ENCODE peak calls at places on chromosomes 4 and X, in seven cellular contexts. One of them, this sample, is unnamed.

GRCh38 chr4:92368648-92369047 is 64.9 kb downstream of the GRID2 start:
- DNase-seq in lung: no peak
- DNase-seq in cardiac muscle cell: no peak
- DNase-seq in right atrium auricular region: no peak
- DNase-seq in AG04450: no peak
- DNase-seq in fibroblast of lung: no peak
- DNase-seq in SK-N-SH: no peak
- DNase-seq in this sample: no peak

GRCh38 chrX:19440713-19441112 is 74.6 kb downstream of the MAP3K15 start:
- DNase-seq in SK-N-SH: no peak
- DNase-seq in fibroblast of lung: peak; percentile 50
- DNase-seq in AG04450: no peak
- DNase-seq in right atrium auricular region: no peak
- DNase-seq in lung: no peak
- DNase-seq in cardiac muscle cell: no peak
- DNase-seq in this sample: no peak

GRCh38 chr4:72846280-72847111 is 223.0 kb downstream of the COX18 start:
- DNase-seq in AG04450: no peak
- DNase-seq in SK-N-SH: no peak
- DNase-seq in right atrium auricular region: no peak
- DNase-seq in lung: no peak
- DNase-seq in fibroblast of lung: no peak
- DNase-seq in cardiac muscle cell: peak; percentile 10
- DNase-seq in this sample: peak; percentile 18

GRCh38 chr4:38322709-38323108 is 341.3 kb upstream of the KLF3 start:
- DNase-seq in right atrium auricular region: no peak
- DNase-seq in lung: no peak
- DNase-seq in cardiac muscle cell: no peak
- DNase-seq in AG04450: peak; percentile 26
- DNase-seq in fibroblast of lung: peak; percentile 94
- DNase-seq in SK-N-SH: no peak
- DNase-seq in this sample: no peak

GRCh38 chr4:3291969-3292570 is 751 bp upstream of the RGS12 start:
- DNase-seq in right atrium auricular region: no peak
- DNase-seq in fibroblast of lung: peak; percentile 20
- DNase-seq in lung: peak; percentile 57
- DNase-seq in AG04450: no peak
- DNase-seq in cardiac muscle cell: peak; percentile 65
- DNase-seq in SK-N-SH: peak; percentile 84
- DNase-seq in this sample: peak; percentile 60

GRCh38 chrX:27964432-27964831 is 16.8 kb downstream of the DCAF8L1 start:
- DNase-seq in right atrium auricular region: no peak
- DNase-seq in cardiac muscle cell: no peak
- DNase-seq in lung: no peak
- DNase-seq in SK-N-SH: no peak
- DNase-seq in AG04450: no peak
- DNase-seq in fibroblast of lung: peak; percentile 0
- DNase-seq in this sample: no peak

GRCh38 chrX:3501833-3502535 is 155.5 kb upstream of the MXRA5 start:
- DNase-seq in lung: no peak
- DNase-seq in cardiac muscle cell: no peak
- DNase-seq in right atrium auricular region: no peak
- DNase-seq in AG04450: no peak
- DNase-seq in fibroblast of lung: no peak
- DNase-seq in SK-N-SH: no peak
- DNase-seq in this sample: no peak

GRCh38 chr4:139300431-139301142 is 718 bp upstream of the NAA15 start:
- DNase-seq in right atrium auricular region: no peak
- DNase-seq in AG04450: no peak
- DNase-seq in lung: no peak
- DNase-seq in fibroblast of lung: peak; percentile 65
- DNase-seq in cardiac muscle cell: peak; percentile 35
- DNase-seq in SK-N-SH: peak; percentile 38
- DNase-seq in this sample: no peak

GRCh38 chrX:50877310-50877709 is 33.2 kb upstream of the BMP15 start:
- DNase-seq in cardiac muscle cell: no peak
- DNase-seq in SK-N-SH: no peak
- DNase-seq in lung: no peak
- DNase-seq in right atrium auricular region: no peak
- DNase-seq in AG04450: no peak
- DNase-seq in fibroblast of lung: no peak
- DNase-seq in this sample: no peak

GRCh38 chrX:50871922-50872453 is 38.5 kb upstream of the BMP15 start:
- DNase-seq in AG04450: no peak
- DNase-seq in fibroblast of lung: no peak
- DNase-seq in SK-N-SH: no peak
- DNase-seq in cardiac muscle cell: no peak
- DNase-seq in right atrium auricular region: no peak
- DNase-seq in lung: no peak
- DNase-seq in this sample: no peak

GRCh38 chrX:50876551-50876950 is 34.0 kb upstream of the BMP15 start:
- DNase-seq in cardiac muscle cell: no peak
- DNase-seq in fibroblast of lung: no peak
- DNase-seq in AG04450: no peak
- DNase-seq in SK-N-SH: no peak
- DNase-seq in right atrium auricular region: no peak
- DNase-seq in lung: no peak
- DNase-seq in this sample: no peak

DNA sequence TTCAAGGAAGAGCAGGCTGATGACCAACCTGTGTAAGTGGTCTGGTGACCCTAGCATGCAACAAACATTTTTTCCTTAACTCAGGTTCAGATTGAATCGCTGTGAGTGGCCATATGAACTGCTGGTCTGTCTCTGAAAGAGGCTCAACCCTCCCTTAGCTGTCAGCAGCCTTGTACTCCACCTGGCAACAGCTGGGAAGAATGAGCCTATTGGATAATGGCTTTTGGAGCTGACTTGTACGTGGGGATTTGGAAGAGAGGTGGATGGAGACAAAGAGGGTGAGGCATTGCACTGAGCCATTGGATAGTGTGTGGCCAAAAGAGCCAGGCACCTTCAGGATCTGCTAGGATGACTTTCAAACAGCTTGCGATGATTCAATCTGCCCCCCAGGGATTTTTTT is 35.7 kb upstream of the BMP15 start:
- DNase-seq in lung: no peak
- DNase-seq in fibroblast of lung: no peak
- DNase-seq in right atrium auricular region: no peak
- DNase-seq in cardiac muscle cell: no peak
- DNase-seq in AG04450: no peak
- DNase-seq in SK-N-SH: no peak
- DNase-seq in this sample: no peak
- H3K27me3 ChIP-seq in lung: peaks cover 5% of the 10 kb centered on the region
- H3K27me3 ChIP-seq in fibroblast of lung: no peaks in the 10 kb centered on the region
- H3K27me3 ChIP-seq in right atrium auricular region: no peaks in the 10 kb centered on the region
- H3K27me3 ChIP-seq in cardiac muscle cell: peaks cover 4% of the 10 kb centered on the region
- H3K27me3 ChIP-seq in AG04450: no peaks in the 10 kb centered on the region
- H3K27me3 ChIP-seq in SK-N-SH: peaks cover 5% of the 10 kb centered on the region
- H3K27me3 ChIP-seq in this sample: peaks cover 31% of the 10 kb centered on the region

GRCh38 chrX:72294497-72294896 is 11.2 kb downstream of the CITED1 start:
- DNase-seq in AG04450: no peak
- DNase-seq in fibroblast of lung: no peak
- DNase-seq in lung: no peak
- DNase-seq in cardiac muscle cell: no peak
- DNase-seq in right atrium auricular region: no peak
- DNase-seq in SK-N-SH: no peak
- DNase-seq in this sample: no peak
- H3K27me3 ChIP-seq in AG04450: peaks cover 15% of the 10 kb centered on the region
- H3K27me3 ChIP-seq in fibroblast of lung: peaks cover 15% of the 10 kb centered on the region
- H3K27me3 ChIP-seq in lung: no peaks in the 10 kb centered on the region
- H3K27me3 ChIP-seq in cardiac muscle cell: no peaks in the 10 kb centered on the region
- H3K27me3 ChIP-seq in right atrium auricular region: no peaks in the 10 kb centered on the region
- H3K27me3 ChIP-seq in SK-N-SH: peaks cover 5% of the 10 kb centered on the region
- H3K27me3 ChIP-seq in this sample: peaks cover 6% of the 10 kb centered on the region

GRCh38 chrX:94914235-94914634 is 1240.2 kb downstream of the FAM133A start:
- DNase-seq in cardiac muscle cell: no peak
- DNase-seq in right atrium auricular region: no peak
- DNase-seq in lung: no peak
- DNase-seq in AG04450: no peak
- DNase-seq in SK-N-SH: peak; percentile 1
- DNase-seq in fibroblast of lung: no peak
- DNase-seq in this sample: no peak
- H3K27me3 ChIP-seq in cardiac muscle cell: no peaks in the 10 kb centered on the region
- H3K27me3 ChIP-seq in right atrium auricular region: no peaks in the 10 kb centered on the region
- H3K27me3 ChIP-seq in lung: no peaks in the 10 kb centered on the region
- H3K27me3 ChIP-seq in AG04450: no peaks in the 10 kb centered on the region
- H3K27me3 ChIP-seq in SK-N-SH: no peaks in the 10 kb centered on the region
- H3K27me3 ChIP-seq in fibroblast of lung: no peaks in the 10 kb centered on the region
- H3K27me3 ChIP-seq in this sample: peaks cover 12% of the 10 kb centered on the region

GRCh38 chrX:131264665-131265064 is 24.4 kb downstream of the IGSF1 start:
- DNase-seq in lung: no peak
- DNase-seq in SK-N-SH: no peak
- DNase-seq in cardiac muscle cell: no peak
- DNase-seq in fibroblast of lung: no peak
- DNase-seq in right atrium auricular region: no peak
- DNase-seq in AG04450: no peak
- DNase-seq in this sample: no peak
- H3K27me3 ChIP-seq in lung: peaks cover 4% of the 10 kb centered on the region
- H3K27me3 ChIP-seq in SK-N-SH: peaks cover 4% of the 10 kb centered on the region
- H3K27me3 ChIP-seq in cardiac muscle cell: no peaks in the 10 kb centered on the region
- H3K27me3 ChIP-seq in fibroblast of lung: no peaks in the 10 kb centered on the region
- H3K27me3 ChIP-seq in right atrium auricular region: no peaks in the 10 kb centered on the region
- H3K27me3 ChIP-seq in AG04450: no peaks in the 10 kb centered on the region
- H3K27me3 ChIP-seq in this sample: no peaks in the 10 kb centered on the region

DNA sequence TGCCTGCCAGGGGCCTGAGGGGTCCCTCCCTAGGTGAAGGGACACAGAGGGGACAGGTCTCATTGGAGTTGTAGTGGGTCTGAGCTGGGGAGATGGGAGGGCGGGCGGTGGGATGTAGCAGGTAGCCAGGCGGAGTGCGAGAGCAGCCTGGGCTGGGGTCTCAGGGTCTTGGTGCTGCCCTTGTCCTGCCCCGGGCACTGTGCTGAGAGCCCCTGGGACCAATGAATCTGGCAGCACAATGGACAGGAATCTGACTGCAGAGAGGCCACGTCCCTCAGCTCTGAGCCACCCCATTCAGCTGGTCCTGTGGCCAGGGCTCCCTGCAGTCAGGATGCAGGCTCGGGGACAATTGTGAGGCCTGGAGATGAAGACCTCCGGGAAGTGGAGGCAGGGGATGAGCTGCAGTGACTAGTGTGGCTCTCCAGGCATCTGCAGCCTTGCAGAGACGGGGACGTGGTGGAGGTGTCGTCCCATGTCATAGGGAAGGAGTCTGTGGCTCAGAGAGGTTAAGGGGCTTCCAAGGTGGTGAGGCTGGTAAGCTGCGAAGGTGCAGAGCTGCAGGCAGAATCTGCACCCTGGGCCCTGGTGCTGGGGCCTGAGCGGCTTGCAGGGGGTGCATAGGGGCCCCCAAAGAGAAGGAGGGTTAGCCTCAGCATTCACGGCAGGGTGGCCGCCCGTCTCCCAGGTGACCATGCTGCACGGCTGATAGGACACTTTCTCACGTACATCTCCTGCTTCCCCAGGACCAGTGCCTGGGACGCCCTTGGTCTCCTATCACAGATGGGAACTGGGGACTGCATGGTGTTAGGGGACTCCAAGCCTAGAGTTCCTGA is 20.6 kb downstream of the NSG1 start:
- DNase-seq in cardiac muscle cell: no peak
- DNase-seq in lung: no peak
- DNase-seq in fibroblast of lung: no peak
- DNase-seq in SK-N-SH: no peak
- DNase-seq in AG04450: no peak
- DNase-seq in right atrium auricular region: no peak
- DNase-seq in this sample: no peak
- H3K27me3 ChIP-seq in cardiac muscle cell: no peaks in the 10 kb centered on the region
- H3K27me3 ChIP-seq in lung: no peaks in the 10 kb centered on the region
- H3K27me3 ChIP-seq in fibroblast of lung: no peaks in the 10 kb centered on the region
- H3K27me3 ChIP-seq in SK-N-SH: no peaks in the 10 kb centered on the region
- H3K27me3 ChIP-seq in AG04450: peaks cover 3% of the 10 kb centered on the region
- H3K27me3 ChIP-seq in right atrium auricular region: no peaks in the 10 kb centered on the region
- H3K27me3 ChIP-seq in this sample: peaks cover 6% of the 10 kb centered on the region

GRCh38 chr4:25533237-25533636 is 122.4 kb upstream of the SLC34A2 start:
- DNase-seq in SK-N-SH: no peak
- DNase-seq in lung: no peak
- DNase-seq in fibroblast of lung: no peak
- DNase-seq in AG04450: no peak
- DNase-seq in cardiac muscle cell: no peak
- DNase-seq in right atrium auricular region: no peak
- DNase-seq in this sample: no peak
- H3K27me3 ChIP-seq in SK-N-SH: no peaks in the 10 kb centered on the region
- H3K27me3 ChIP-seq in lung: no peaks in the 10 kb centered on the region
- H3K27me3 ChIP-seq in fibroblast of lung: no peaks in the 10 kb centered on the region
- H3K27me3 ChIP-seq in AG04450: no peaks in the 10 kb centered on the region
- H3K27me3 ChIP-seq in cardiac muscle cell: no peaks in the 10 kb centered on the region
- H3K27me3 ChIP-seq in right atrium auricular region: no peaks in the 10 kb centered on the region
- H3K27me3 ChIP-seq in this sample: no peaks in the 10 kb centered on the region

GRCh38 chr4:173498771-173499170 is 31.3 kb downstream of the HAND2 start:
- DNase-seq in fibroblast of lung: no peak
- DNase-seq in lung: no peak
- DNase-seq in AG04450: no peak
- DNase-seq in SK-N-SH: no peak
- DNase-seq in cardiac muscle cell: no peak
- DNase-seq in right atrium auricular region: no peak
- DNase-seq in this sample: no peak

GRCh38 chr4:173503330-173504180 is 26.5 kb downstream of the HAND2 start:
- DNase-seq in right atrium auricular region: peak; percentile 44
- DNase-seq in lung: no peak
- DNase-seq in fibroblast of lung: no peak
- DNase-seq in AG04450: no peak
- DNase-seq in cardiac muscle cell: no peak
- DNase-seq in SK-N-SH: no peak
- DNase-seq in this sample: no peak

GRCh38 chr4:173499568-173500535 is 30.2 kb downstream of the HAND2 start:
- DNase-seq in SK-N-SH: no peak
- DNase-seq in right atrium auricular region: peak; percentile 42
- DNase-seq in AG04450: no peak
- DNase-seq in lung: no peak
- DNase-seq in fibroblast of lung: no peak
- DNase-seq in cardiac muscle cell: no peak
- DNase-seq in this sample: no peak

GRCh38 chr4:173501592-173502150 is 28.4 kb downstream of the HAND2 start:
- DNase-seq in fibroblast of lung: no peak
- DNase-seq in AG04450: no peak
- DNase-seq in right atrium auricular region: no peak
- DNase-seq in lung: no peak
- DNase-seq in SK-N-SH: no peak
- DNase-seq in cardiac muscle cell: no peak
- DNase-seq in this sample: no peak

GRCh38 chr4:173500841-173501591 is 29.0 kb downstream of the HAND2 start:
- DNase-seq in AG04450: no peak
- DNase-seq in cardiac muscle cell: no peak
- DNase-seq in right atrium auricular region: peak; percentile 48
- DNase-seq in lung: no peak
- DNase-seq in fibroblast of lung: no peak
- DNase-seq in SK-N-SH: no peak
- DNase-seq in this sample: no peak
- H3K27me3 ChIP-seq in AG04450: peaks cover 63% of the 10 kb centered on the region
- H3K27me3 ChIP-seq in cardiac muscle cell: peaks cover 35% of the 10 kb centered on the region
- H3K27me3 ChIP-seq in right atrium auricular region: no peaks in the 10 kb centered on the region
- H3K27me3 ChIP-seq in lung: peaks cover 34% of the 10 kb centered on the region
- H3K27me3 ChIP-seq in fibroblast of lung: peaks cover 33% of the 10 kb centered on the region
- H3K27me3 ChIP-seq in SK-N-SH: no peaks in the 10 kb centered on the region
- H3K27me3 ChIP-seq in this sample: no peaks in the 10 kb centered on the region